ENCODE peak calls at places on chromosomes 13 and 19, in four cellular contexts. One of them, this sample, is unnamed.

GRCh38 chr19:46862504-46862835 is 1.7 kb downstream of the ARHGAP35 start:
- DNase-seq in GM12891: no peak
- DNase-seq in GM12878: no peak
- DNase-seq in K562: no peak
- DNase-seq in this sample: no peak

GRCh38 chr13:28851422-28851821 is 31.3 kb downstream of the MTUS2 start:
- DNase-seq in GM12891: no peak
- DNase-seq in GM12878: no peak
- DNase-seq in K562: no peak
- DNase-seq in this sample: no peak

GRCh38 chr19:40807147-40808020 is 8.4 kb downstream of the EGLN2 start:
- DNase-seq in GM12878: no peak
- DNase-seq in GM12891: no peak
- DNase-seq in K562: no peak
- DNase-seq in this sample: no peak

GRCh38 chr19:19615086-19615485 is 3.4 kb downstream of the PBX4 start:
- DNase-seq in GM12878: no peak
- DNase-seq in K562: no peak
- DNase-seq in GM12891: no peak
- DNase-seq in this sample: no peak

GRCh38 chr19:51521357-51521756 is 10.1 kb downstream of the SIGLEC6 start:
- DNase-seq in GM12891: no peak
- DNase-seq in K562: no peak
- DNase-seq in GM12878: no peak
- DNase-seq in this sample: no peak

GRCh38 chr13:36456577-36456976 is 24.3 kb downstream of the CCNA1 start:
- DNase-seq in K562: no peak
- DNase-seq in GM12891: no peak
- DNase-seq in GM12878: no peak
- DNase-seq in this sample: no peak

GRCh38 chr13:39599842-39600241 is 3.2 kb downstream of the LHFPL6 start:
- DNase-seq in GM12878: no peak
- DNase-seq in K562: no peak
- DNase-seq in GM12891: no peak
- DNase-seq in this sample: no peak

GRCh38 chr13:89363144-89363543 is 1692.0 kb downstream of the SLITRK5 start:
- DNase-seq in GM12878: no peak
- DNase-seq in K562: peak
- DNase-seq in GM12891: no peak
- DNase-seq in this sample: no peak

GRCh38 chr19:2633693-2634075 is 68.8 kb downstream of the GNG7 start:
- DNase-seq in GM12891: no peak
- DNase-seq in K562: no peak
- DNase-seq in GM12878: no peak
- DNase-seq in this sample: no peak

GRCh38 chr13:21753117-21753729 is 82.3 kb downstream of the FGF9 start:
- DNase-seq in GM12891: no peak
- DNase-seq in K562: no peak
- DNase-seq in GM12878: no peak
- DNase-seq in this sample: no peak

GRCh38 chr19:1027953-1028902 is 1.8 kb downstream of the CNN2 start:
- DNase-seq in GM12891: peak
- DNase-seq in K562: peak
- DNase-seq in GM12878: no peak
- DNase-seq in this sample: peak

GRCh38 chr13:87311165-87311564 is 360.0 kb upstream of the SLITRK5 start:
- DNase-seq in K562: no peak
- DNase-seq in GM12891: no peak
- DNase-seq in GM12878: no peak
- DNase-seq in this sample: no peak

GRCh38 chr13:66347718-66348117 is 882.4 kb downstream of the PCDH9 start:
- DNase-seq in GM12878: no peak
- DNase-seq in K562: no peak
- DNase-seq in GM12891: no peak
- DNase-seq in this sample: no peak

GRCh38 chr19:46466536-46467199 is 4.7 kb downstream of the PNMA8A start:
- DNase-seq in GM12891: no peak
- DNase-seq in GM12878: peak
- DNase-seq in K562: no peak
- DNase-seq in this sample: no peak

GRCh38 chr19:58097783-58098681 is at the start of gene ZSCAN18:
- DNase-seq in GM12891: peak
- DNase-seq in GM12878: peak
- DNase-seq in K562: peak
- DNase-seq in this sample: peak

GRCh38 chr19:8306235-8307054 is 1.7 kb downstream of the CD320 start:
- DNase-seq in GM12891: no peak
- DNase-seq in GM12878: no peak
- DNase-seq in K562: no peak
- DNase-seq in this sample: peak

GRCh38 chr19:40611096-40611495 is 9.9 kb downstream of the LTBP4 start:
- DNase-seq in K562: no peak
- DNase-seq in GM12878: no peak
- DNase-seq in GM12891: no peak
- DNase-seq in this sample: no peak

GRCh38 chr19:29785955-29786589 is 25.7 kb upstream of the CCNE1 start:
- DNase-seq in K562: peak
- DNase-seq in GM12891: peak
- DNase-seq in GM12878: no peak
- DNase-seq in this sample: peak

GRCh38 chr19:29501816-29502580 is 23.8 kb upstream of the VSTM2B start:
- DNase-seq in GM12891: no peak
- DNase-seq in K562: no peak
- DNase-seq in GM12878: no peak
- DNase-seq in this sample: no peak

GRCh38 chr13:90910240-90910639 is 437.2 kb upstream of the MIR17HG start:
- DNase-seq in K562: no peak
- DNase-seq in GM12891: no peak
- DNase-seq in GM12878: no peak
- DNase-seq in this sample: no peak

GRCh38 chr13:48532146-48532472 is 771 bp downstream of the RCBTB2 start:
- DNase-seq in K562: no peak
- DNase-seq in GM12891: no peak
- DNase-seq in GM12878: peak
- DNase-seq in this sample: peak

GRCh38 chr19:2188708-2189385 is 25.1 kb downstream of the DOT1L start:
- DNase-seq in GM12878: no peak
- DNase-seq in K562: no peak
- DNase-seq in GM12891: no peak
- DNase-seq in this sample: no peak

GRCh38 chr19:5680083-5680436 is 256 bp downstream of the MICOS13 start:
- DNase-seq in K562: no peak
- DNase-seq in GM12891: no peak
- DNase-seq in GM12878: no peak
- DNase-seq in this sample: peak

GRCh38 chr19:13208131-13208963 is 58.1 kb downstream of the IER2 start:
- DNase-seq in K562: no peak
- DNase-seq in GM12878: peak
- DNase-seq in GM12891: peak
- DNase-seq in this sample: peak

GRCh38 chr13:45200701-45201230 is at the start of gene KCTD4:
- DNase-seq in GM12878: no peak
- DNase-seq in GM12891: no peak
- DNase-seq in K562: no peak
- DNase-seq in this sample: peak

GRCh38 chr13:50319603-50320296 is 304.5 kb downstream of the KCNRG start:
- DNase-seq in K562: peak
- DNase-seq in GM12891: no peak
- DNase-seq in GM12878: no peak
- DNase-seq in this sample: peak

GRCh38 chr13:30924726-30925125 is 7.7 kb upstream of the TEX26 start:
- DNase-seq in GM12878: no peak
- DNase-seq in K562: no peak
- DNase-seq in GM12891: no peak
- DNase-seq in this sample: no peak

GRCh38 chr19:19032420-19033175 is 719 bp downstream of the SUGP2 start:
- DNase-seq in K562: peak
- DNase-seq in GM12891: peak
- DNase-seq in GM12878: peak
- DNase-seq in this sample: peak

GRCh38 chr19:632228-633067 is 889 bp downstream of the POLRMT start:
- DNase-seq in GM12891: peak
- DNase-seq in GM12878: no peak
- DNase-seq in K562: peak
- DNase-seq in this sample: peak

GRCh38 chr19:39327318-39327717 is 6.7 kb upstream of the LRFN1 start:
- DNase-seq in GM12878: no peak
- DNase-seq in GM12891: no peak
- DNase-seq in K562: no peak
- DNase-seq in this sample: no peak

GRCh38 chr13:27274631-27275030 is 4.0 kb downstream of the RASL11A start:
- DNase-seq in GM12878: no peak
- DNase-seq in K562: no peak
- DNase-seq in GM12891: no peak
- DNase-seq in this sample: no peak

GRCh38 chr19:4067396-4068057 is 828 bp upstream of the ZBTB7A start:
- DNase-seq in GM12878: no peak
- DNase-seq in GM12891: no peak
- DNase-seq in K562: peak
- DNase-seq in this sample: no peak
- TF ChIP-seq SPI1 in GM12878: peak
- TF ChIP-seq SPI1 in GM12891: peak
- TF ChIP-seq SPI1 in K562: peak
- TF ChIP-seq SPI1 in this sample: peak

GRCh38 chr13:114106991-114107685 is 25.3 kb downstream of the RASA3 start:
- DNase-seq in GM12891: no peak
- DNase-seq in K562: no peak
- DNase-seq in GM12878: no peak
- DNase-seq in this sample: no peak

GRCh38 chr13:114107686-114108081 is 24.7 kb downstream of the RASA3 start:
- DNase-seq in GM12878: no peak
- DNase-seq in K562: no peak
- DNase-seq in GM12891: no peak
- DNase-seq in this sample: no peak

GRCh38 chr13:114104626-114105350 is 27.6 kb downstream of the RASA3 start:
- DNase-seq in GM12878: no peak
- DNase-seq in K562: no peak
- DNase-seq in GM12891: no peak
- DNase-seq in this sample: no peak

GRCh38 chr13:114106526-114106925 is 25.9 kb downstream of the RASA3 start:
- DNase-seq in K562: no peak
- DNase-seq in GM12878: no peak
- DNase-seq in GM12891: no peak
- DNase-seq in this sample: no peak

GRCh38 chr13:114105351-114106225 is 26.8 kb downstream of the RASA3 start:
- DNase-seq in K562: no peak
- DNase-seq in GM12878: no peak
- DNase-seq in GM12891: no peak
- DNase-seq in this sample: no peak
- TF ChIP-seq POLR2AphosphoS5 in K562: no peak
- TF ChIP-seq POLR2AphosphoS5 in GM12878: no peak
- TF ChIP-seq POLR2AphosphoS5 in GM12891: no peak
- TF ChIP-seq POLR2AphosphoS5 in this sample: no peak

GRCh38 chr13:73335226-73335625 is 276.4 kb downstream of the KLF5 start:
- DNase-seq in K562: no peak
- DNase-seq in GM12878: peak
- DNase-seq in GM12891: no peak
- DNase-seq in this sample: no peak
- TF ChIP-seq SPI1 in K562: no peak
- TF ChIP-seq SPI1 in GM12878: no peak
- TF ChIP-seq SPI1 in GM12891: no peak
- TF ChIP-seq SPI1 in this sample: no peak

DNA sequence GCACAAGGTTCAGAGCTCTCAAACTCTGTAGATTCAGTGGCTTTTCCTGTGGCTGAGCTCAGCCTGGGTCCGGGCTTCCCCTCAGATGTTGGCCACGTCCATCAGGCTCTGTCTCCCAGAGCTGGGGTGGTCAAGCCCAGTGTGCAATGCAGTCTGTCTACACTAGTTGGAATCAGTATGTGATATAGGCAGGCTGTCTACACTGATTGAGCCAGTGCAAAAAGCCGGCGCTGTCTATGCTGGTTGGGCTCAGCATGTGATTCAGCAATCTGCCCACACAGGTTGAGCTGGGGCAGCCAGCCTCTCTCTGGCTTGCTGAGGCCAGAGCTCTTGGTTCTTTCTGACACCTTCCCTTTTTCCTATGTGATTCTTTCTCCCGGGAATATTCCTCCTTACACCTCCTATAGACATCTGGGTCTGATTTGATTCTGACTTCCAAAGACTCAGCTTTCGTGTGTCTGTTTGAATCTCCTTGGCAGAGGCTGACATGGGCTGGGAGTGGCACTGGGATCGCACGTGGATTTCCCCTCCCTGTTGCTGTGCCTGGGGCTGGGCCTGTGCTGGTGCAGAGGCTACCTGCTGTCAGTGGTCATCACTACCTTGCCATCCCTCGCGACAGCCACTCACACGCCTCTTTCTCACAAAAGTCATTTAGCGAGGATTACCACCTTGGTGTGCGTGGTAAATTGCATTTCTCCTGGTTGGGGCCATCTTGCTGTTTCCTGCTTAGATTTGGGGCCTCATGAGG is 9.3 kb downstream of the CHST8 start:
- DNase-seq in GM12891: no peak
- DNase-seq in K562: no peak
- DNase-seq in GM12878: no peak
- DNase-seq in this sample: no peak
- TF ChIP-seq POLR2AphosphoS5 in GM12891: no peak
- TF ChIP-seq POLR2AphosphoS5 in K562: no peak
- TF ChIP-seq POLR2AphosphoS5 in GM12878: no peak
- TF ChIP-seq POLR2AphosphoS5 in this sample: no peak

DNA sequence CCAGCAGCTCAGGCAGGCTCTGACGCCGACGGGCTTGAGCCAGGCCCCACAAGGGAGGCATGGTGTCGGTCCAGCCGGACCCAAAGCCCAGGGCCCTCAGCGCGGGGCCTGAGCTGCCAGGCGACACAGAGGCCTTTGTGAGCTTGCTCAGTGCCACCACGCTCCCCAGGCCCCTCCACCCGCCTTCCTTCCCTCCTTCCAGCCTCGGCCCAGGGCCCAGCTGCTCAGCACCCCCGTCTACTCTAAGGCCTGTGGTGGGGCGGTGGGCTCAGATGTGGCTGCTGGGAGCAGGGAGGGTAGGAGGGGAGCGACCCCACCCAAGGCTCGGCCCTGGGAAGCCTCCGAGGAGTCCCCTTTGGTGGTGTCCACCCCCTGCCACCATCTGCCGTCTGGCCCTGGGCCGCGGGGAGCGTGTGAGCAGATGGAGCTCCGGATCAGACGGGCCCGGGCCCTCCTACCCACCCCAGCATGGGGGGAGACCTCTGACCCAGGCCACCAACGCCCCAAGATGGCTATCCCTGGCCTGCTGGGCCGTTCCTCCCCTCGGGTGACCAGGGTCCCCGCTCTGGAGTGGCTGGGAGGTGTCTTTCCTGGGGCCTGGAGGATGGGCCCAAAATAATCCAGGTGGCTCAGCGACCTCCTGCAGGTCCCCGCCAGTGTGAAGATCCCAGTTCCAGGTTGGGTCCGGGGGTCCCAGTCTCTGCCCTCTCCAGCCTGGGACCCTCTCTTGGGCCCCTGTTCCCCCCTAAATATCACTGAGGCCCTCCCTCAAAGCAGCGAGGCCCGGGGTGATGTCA is 7.8 kb downstream of the ZBTB7A start:
- DNase-seq in K562: no peak
- DNase-seq in GM12878: no peak
- DNase-seq in GM12891: no peak
- DNase-seq in this sample: no peak
- TF ChIP-seq SPI1 in K562: no peak
- TF ChIP-seq SPI1 in GM12878: no peak
- TF ChIP-seq SPI1 in GM12891: no peak
- TF ChIP-seq SPI1 in this sample: no peak

GRCh38 chr13:110311721-110312668 is 4.9 kb downstream of the COL4A2 start:
- DNase-seq in GM12878: no peak
- DNase-seq in K562: no peak
- DNase-seq in GM12891: no peak
- DNase-seq in this sample: no peak
- TF ChIP-seq POLR2AphosphoS5 in GM12878: no peak
- TF ChIP-seq POLR2AphosphoS5 in K562: no peak
- TF ChIP-seq POLR2AphosphoS5 in GM12891: no peak
- TF ChIP-seq POLR2AphosphoS5 in this sample: no peak

This sample was measured in HL-60.